ENCODE peak calls at places on chromosome 11, in four cellular contexts. I, P, B and W are unnamed samples.

GRCh38 chr11:69641681-69642548 is 959 bp downstream of the CCND1 start:
- DNase-seq in I (no peak), P (no peak), B (no peak), W (no peak)

GRCh38 chr11:108364159-108364558 is 103.2 kb downstream of the C11orf65 start:
- DNase-seq in P (no peak), B (no peak), I (no peak), W (no peak)

GRCh38 chr11:120662071-120662611 is 150.6 kb downstream of the GRIK4 start:
- DNase-seq in B (no peak), P (no peak), I (no peak), W (no peak)

GRCh38 chr11:44349328-44349727 is 39.4 kb upstream of the ALX4 start:
- DNase-seq in I (no peak), B (no peak), P (no peak), W (no peak)

GRCh38 chr11:83538286-83538685 is 252.1 kb upstream of the CCDC90B start:
- DNase-seq in P (no peak), B (no peak), I (no peak), W (no peak)

GRCh38 chr11:131118247-131118646 is 202.0 kb upstream of the SNX19 start:
- DNase-seq in I (no peak), B (no peak), P (no peak), W (no peak)

GRCh38 chr11:19345848-19346681 is 105.3 kb upstream of the E2F8 start:
- DNase-seq in I (peak), B (peak), P (no peak), W (no peak)

GRCh38 chr11:68260484-68260883 is 11.3 kb downstream of the C11orf24 start:
- DNase-seq in I (no peak), P (no peak), B (no peak), W (no peak)

GRCh38 chr11:129792663-129793062 is 23.0 kb upstream of the TMEM45B start:
- DNase-seq in I (no peak), P (no peak), B (no peak), W (no peak)

GRCh38 chr11:33892906-33893594 is 1.2 kb upstream of the LMO2 start:
- DNase-seq in I (no peak), P (no peak), B (no peak), W (no peak)